ENCODE peak calls at places on chromosomes 12 and 14, in ten cellular contexts. Q is breast epithelium; S is upper lobe of right lung; V is CD8-positive, alpha-beta memory T cell; U is Caco-2; D is endothelial cell of umbilical vein; A is iPS DF 6.9; G is esophagus squamous epithelium; Y is ovary; P is H7. L is an unnamed sample.

GRCh38 chr12:88245905-88246304 is 103.8 kb downstream of the TMTC3 start:
- DNase-seq in Q (no peak), S (no peak), V (no peak), U (no peak), D (no peak), A (no peak), G (no peak), Y (no peak), P (no peak), L (no peak)

GRCh38 chr12:131673519-131674265 is 37.2 kb upstream of the SFSWAP start:
- DNase-seq in Q (no peak), S (peak; percentile 13), V (no peak), U (no peak), D (no peak), A (no peak), G (no peak), Y (no peak), P (no peak), L (no peak)

GRCh38 chr14:24398943-24399801 is at the start of gene NYNRIN:
- DNase-seq in Q (no peak), S (peak; percentile 74), V (peak; percentile 14), U (peak; percentile 55), D (peak; percentile 58), A (no peak), G (no peak), Y (peak; percentile 82), P (peak; percentile 93), L (peak; percentile 15)

GRCh38 chr14:99732436-99733220 is 48.5 kb downstream of the CYP46A1 start:
- DNase-seq in Q (no peak), S (peak; percentile 62), V (no peak), U (no peak), D (no peak), A (no peak), G (no peak), Y (peak; percentile 20), P (no peak), L (no peak)

GRCh38 chr12:76551482-76551888 is 8.1 kb downstream of the OSBPL8 start:
- DNase-seq in Q (no peak), S (no peak), V (no peak), U (no peak), D (no peak), A (no peak), G (no peak), Y (no peak), P (no peak), L (no peak)

GRCh38 chr12:9673404-9674225 is 4.1 kb downstream of the CLEC2D start:
- DNase-seq in Q (no peak), S (peak; percentile 75), V (peak; percentile 54), U (peak; percentile 21), D (peak; percentile 94), A (no peak), G (no peak), Y (peak; percentile 46), P (peak; percentile 13), L (peak; percentile 56)

GRCh38 chr12:22046090-22046967 is at the start of gene CMAS:
- DNase-seq in Q (peak; percentile 60), S (peak; percentile 92), V (peak; percentile 68), U (peak; percentile 84), D (peak; percentile 56), A (peak; percentile 54), G (peak; percentile 28), Y (peak; percentile 86), P (peak; percentile 88), L (peak; percentile 65)

GRCh38 chr14:61385002-61385685 is 63.8 kb downstream of the PRKCH start:
- DNase-seq in Q (no peak), S (no peak), V (peak; percentile 82), U (peak; percentile 23), D (no peak), A (no peak), G (no peak), Y (no peak), P (no peak), L (peak; percentile 35)

GRCh38 chr14:100867631-100868315 is 35.7 kb downstream of the RTL1 start:
- DNase-seq in Q (no peak), S (peak; percentile 35), V (no peak), U (no peak), D (no peak), A (no peak), G (no peak), Y (peak; percentile 38), P (no peak), L (no peak)

GRCh38 chr14:24092960-24093900 is 881 bp upstream of the PCK2 start:
- DNase-seq in Q (no peak), S (no peak), V (no peak), U (no peak), D (no peak), A (no peak), G (no peak), Y (no peak), P (no peak), L (no peak)

GRCh38 chr14:95248422-95248821 is 71.3 kb downstream of the CLMN start:
- DNase-seq in Q (no peak), S (no peak), V (no peak), U (no peak), D (no peak), A (no peak), G (no peak), Y (no peak), P (no peak), L (no peak)

GRCh38 chr14:61101803-61102548 is 120.9 kb downstream of the SLC38A6 start:
- DNase-seq in Q (no peak), S (no peak), V (no peak), U (no peak), D (peak; percentile 93), A (peak; percentile 60), G (no peak), Y (no peak), P (peak; percentile 57), L (peak; percentile 20)

GRCh38 chr14:26606729-26607128 is 8.9 kb upstream of the NOVA1 start:
- DNase-seq in Q (no peak), S (no peak), V (no peak), U (no peak), D (no peak), A (no peak), G (no peak), Y (no peak), P (no peak), L (no peak)

GRCh38 chr12:25384038-25384953 is 133.6 kb upstream of the KRAS start:
- DNase-seq in Q (no peak), S (no peak), V (no peak), U (peak; percentile 64), D (no peak), A (no peak), G (no peak), Y (no peak), P (no peak), L (no peak)

GRCh38 chr12:117045998-117046374 is 53.2 kb downstream of the TESC start:
- DNase-seq in Q (no peak), S (no peak), V (no peak), U (no peak), D (no peak), A (no peak), G (no peak), Y (no peak), P (peak; percentile 80), L (no peak)

GRCh38 chr12:7113389-7113871 is 4.4 kb upstream of the C1RL start:
- DNase-seq in Q (no peak), S (peak; percentile 52), V (peak; percentile 49), U (peak; percentile 61), D (peak; percentile 43), A (no peak), G (no peak), Y (no peak), P (peak; percentile 77), L (peak; percentile 69)
- H3K27me3 ChIP-seq in Q (no peaks in the 10 kb centered on the region), S (no peaks in the 10 kb centered on the region), V (no peaks in the 10 kb centered on the region), U (no peaks in the 10 kb centered on the region), D (no peaks in the 10 kb centered on the region), A (no peaks in the 10 kb centered on the region), G (no peaks in the 10 kb centered on the region), Y (no peaks in the 10 kb centered on the region), P (no peaks in the 10 kb centered on the region), L (no peaks in the 10 kb centered on the region)

DNA sequence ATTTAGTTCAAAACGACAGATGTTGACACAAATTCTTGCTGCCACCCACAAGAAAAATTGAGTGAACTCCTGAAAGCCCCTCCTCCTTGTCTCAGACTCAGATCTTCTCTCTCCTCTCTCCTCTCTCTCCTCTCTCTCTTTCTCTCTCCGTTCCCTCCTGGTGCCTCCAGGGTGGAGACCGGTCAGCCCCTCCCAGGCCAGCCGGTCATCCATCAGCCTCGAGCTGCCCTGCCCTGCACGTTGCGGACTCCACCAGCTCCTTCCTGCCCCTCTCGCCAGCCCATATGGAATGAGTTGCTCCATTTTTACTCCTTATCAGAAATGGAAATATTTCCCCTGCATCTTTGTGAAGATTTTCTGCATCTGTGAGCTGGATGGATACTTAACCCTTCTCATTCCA is 103.8 kb downstream of the TBX5 start:
- DNase-seq in Q (no peak), S (no peak), V (no peak), U (no peak), D (no peak), A (no peak), G (no peak), Y (no peak), P (peak; percentile 30), L (no peak)
- H3K27me3 ChIP-seq in Q (no peaks in the 10 kb centered on the region), S (no peaks in the 10 kb centered on the region), V (no peaks in the 10 kb centered on the region), U (no peaks in the 10 kb centered on the region), D (no peaks in the 10 kb centered on the region), A (no peaks in the 10 kb centered on the region), G (no peaks in the 10 kb centered on the region), Y (no peaks in the 10 kb centered on the region), P (no peaks in the 10 kb centered on the region), L (no peaks in the 10 kb centered on the region)

GRCh38 chr12:105699209-105699608 is 368.7 kb downstream of the C12orf75 start:
- DNase-seq in Q (no peak), S (no peak), V (no peak), U (no peak), D (no peak), A (no peak), G (no peak), Y (no peak), P (no peak), L (no peak)

GRCh38 chr12:105698047-105698446 is 367.6 kb downstream of the C12orf75 start:
- DNase-seq in Q (no peak), S (no peak), V (no peak), U (no peak), D (no peak), A (no peak), G (no peak), Y (no peak), P (no peak), L (no peak)
- H3K27me3 ChIP-seq in Q (no peaks in the 10 kb centered on the region), S (no peaks in the 10 kb centered on the region), V (no peaks in the 10 kb centered on the region), U (no peaks in the 10 kb centered on the region), D (no peaks in the 10 kb centered on the region), A (no peaks in the 10 kb centered on the region), G (no peaks in the 10 kb centered on the region), Y (no peaks in the 10 kb centered on the region), P (no peaks in the 10 kb centered on the region), L (no peaks in the 10 kb centered on the region)

DNA sequence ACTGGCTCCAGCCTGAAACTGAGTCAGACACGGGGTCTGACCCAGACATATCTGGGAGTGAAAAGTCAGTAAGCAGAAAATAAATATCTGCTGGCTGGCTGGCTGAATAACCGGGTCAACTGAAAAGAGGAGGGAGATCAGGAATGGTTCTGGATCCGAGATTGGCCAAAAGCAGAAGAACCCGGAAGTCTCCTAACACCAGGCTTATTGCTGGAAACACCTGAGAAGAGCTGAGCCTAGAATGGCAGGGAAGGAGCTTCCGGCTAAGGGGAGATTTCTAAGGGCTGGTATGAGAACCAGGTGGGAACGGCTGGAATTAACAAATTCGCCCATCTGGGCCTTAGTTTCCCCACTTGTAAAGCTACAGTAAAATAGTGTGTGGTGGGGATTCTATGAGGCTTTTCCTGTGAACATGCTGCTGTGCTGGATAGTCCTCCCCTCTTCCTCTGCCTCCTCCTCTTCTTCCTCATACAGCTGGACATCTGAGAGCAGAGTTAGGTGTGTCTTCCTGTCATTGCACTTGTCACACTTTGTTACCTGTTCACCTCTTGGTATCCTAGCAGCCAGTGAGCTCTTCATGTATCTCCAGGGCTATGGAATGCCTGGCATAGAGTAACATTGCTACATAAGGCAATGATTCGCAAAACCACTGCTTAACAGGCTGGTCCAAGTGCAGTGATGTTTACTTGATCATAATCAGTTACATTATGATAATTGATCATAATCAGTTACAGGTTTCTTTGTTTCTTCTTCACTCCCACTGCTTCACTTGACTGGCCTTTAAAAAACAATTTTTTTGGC is 2.0 kb upstream of the SHMT2 start:
- DNase-seq in Q (no peak), S (no peak), V (no peak), U (no peak), D (no peak), A (no peak), G (no peak), Y (no peak), P (no peak), L (no peak)
- H3K27me3 ChIP-seq in Q (peaks cover 2% of the 10 kb centered on the region), S (peaks cover 46% of the 10 kb centered on the region), V (peaks cover 43% of the 10 kb centered on the region), U (no peaks in the 10 kb centered on the region), D (peaks cover 39% of the 10 kb centered on the region), A (peaks cover 41% of the 10 kb centered on the region), G (peaks cover 8% of the 10 kb centered on the region), Y (peaks cover 3% of the 10 kb centered on the region), P (peaks cover 49% of the 10 kb centered on the region), L (peaks cover 8% of the 10 kb centered on the region)

L was measured in CD4-positive, CD25-positive, alpha-beta regulatory T cell.